ENCODE peak calls at places on chromosomes 1 and 21, in five cellular contexts. Y is prostate gland, U is suprapubic skin, W is H54, Q is uterus. Z is an unnamed sample.

GRCh38 chr1:150066838-150067183 is 765 bp upstream of the VPS45 start:
- DNase-seq in Q (no peak), W (no peak), U (no peak), Y (peak; percentile 42), Z (no peak)

GRCh38 chr1:22723151-22723550 is 12.5 kb downstream of the EPHB2 start:
- DNase-seq in Y (no peak), U (no peak), Q (no peak), W (no peak), Z (no peak)

GRCh38 chr1:156676820-156677615 is at the start of gene NES:
- DNase-seq in Y (no peak), Q (peak; percentile 86), U (no peak), W (peak; percentile 85), Z (peak; percentile 56)

GRCh38 chr1:33986389-33987095 is 122.7 kb downstream of the HMGB4 start:
- DNase-seq in Q (no peak), Y (peak; percentile 31), U (no peak), W (peak; percentile 80), Z (peak; percentile 7)

GRCh38 chr1:155127105-155127671 is 488 bp upstream of the EFNA1 start:
- DNase-seq in Q (peak; percentile 54), Y (peak; percentile 93), W (no peak), U (peak; percentile 83), Z (peak; percentile 57)

GRCh38 chr1:37723390-37724078 is 31.2 kb downstream of the CDCA8 start:
- DNase-seq in U (no peak), Y (no peak), W (no peak), Q (no peak), Z (no peak)

GRCh38 chr1:48817505-48818114 is 40.9 kb upstream of the BEND5 start:
- DNase-seq in Y (peak; percentile 55), U (no peak), W (peak; percentile 19), Q (peak; percentile 17), Z (peak; percentile 31)

GRCh38 chr1:110210604-110211502 is 739 bp downstream of the KCNC4 start:
- DNase-seq in Y (peak; percentile 31), Q (peak; percentile 40), U (peak; percentile 83), W (peak; percentile 65), Z (no peak)

GRCh38 chr1:243325305-243325890 is 69.6 kb downstream of the SDCCAG8 start:
- DNase-seq in Y (peak; percentile 22), U (no peak), W (peak; percentile 8), Q (no peak), Z (peak; percentile 82)

GRCh38 chr1:64769971-64770370 is 25.1 kb downstream of the RAVER2 start:
- DNase-seq in Q (no peak), Y (no peak), W (no peak), U (no peak), Z (no peak)

GRCh38 chr1:88888755-88889154 is 2.6 kb downstream of the GTF2B start:
- DNase-seq in W (no peak), Q (no peak), Y (no peak), U (no peak), Z (no peak)

GRCh38 chr1:14713077-14713476 is 114.6 kb downstream of the KAZN start:
- DNase-seq in W (no peak), Y (no peak), U (no peak), Q (no peak), Z (no peak)

GRCh38 chr21:38048241-38048640 is 132.0 kb upstream of the KCNJ6 start:
- DNase-seq in Q (no peak), U (no peak), Y (peak; percentile 10), W (no peak), Z (no peak)

GRCh38 chr1:226784081-226785049 is 45.3 kb upstream of the ITPKB start:
- DNase-seq in W (no peak), Q (peak; percentile 75), Y (no peak), U (no peak), Z (no peak)

GRCh38 chr1:21586926-21587601 is 77.8 kb downstream of the ALPL start:
- DNase-seq in W (peak; percentile 97), U (no peak), Y (no peak), Q (peak; percentile 56), Z (peak; percentile 91)

GRCh38 chr1:167420510-167420909 is 97.8 kb downstream of the CD247 start:
- DNase-seq in Q (no peak), W (no peak), U (no peak), Y (no peak), Z (no peak)

GRCh38 chr21:38455403-38455802 is 42.9 kb downstream of the ERG start:
- DNase-seq in Q (no peak), W (no peak), U (no peak), Y (no peak), Z (no peak)

GRCh38 chr1:25198731-25199231 is 33.5 kb downstream of the SYF2 start:
- DNase-seq in Y (peak; percentile 88), Q (no peak), W (no peak), U (no peak), Z (no peak)

GRCh38 chr1:202010042-202011015 is at the start of gene ELF3:
- DNase-seq in U (no peak), Q (no peak), Y (peak; percentile 97), W (no peak), Z (no peak)

GRCh38 chr1:65231718-65232330 is 77.5 kb upstream of the DNAJC6 start:
- DNase-seq in W (no peak), Q (no peak), Y (no peak), U (no peak), Z (no peak)

GRCh38 chr21:36171741-36172331 is 15.2 kb downstream of the DOP1B start:
- DNase-seq in W (no peak), Q (no peak), Y (no peak), U (no peak), Z (peak; percentile 47)

GRCh38 chr1:40476924-40477679 is at the start of gene ZFP69:
- DNase-seq in Q (peak; percentile 37), Y (peak; percentile 10), U (peak; percentile 83), W (peak; percentile 93), Z (peak; percentile 51)

GRCh38 chr21:38840456-38841129 is 34.9 kb downstream of the ETS2 start:
- DNase-seq in Q (no peak), W (no peak), U (no peak), Y (no peak), Z (no peak)

GRCh38 chr1:245871881-245872280 is 635.2 kb downstream of the SMYD3 start:
- DNase-seq in U (no peak), Y (no peak), Q (no peak), W (no peak), Z (peak; percentile 99)

GRCh38 chr1:229260297-229260696 is 10.6 kb upstream of the RAB4A start:
- DNase-seq in U (no peak), Y (no peak), Q (no peak), W (no peak), Z (no peak)

GRCh38 chr1:160837558-160838205 is 25.0 kb downstream of the CD244 start:
- DNase-seq in U (no peak), Y (no peak), Q (no peak), W (no peak), Z (no peak)

DNA sequence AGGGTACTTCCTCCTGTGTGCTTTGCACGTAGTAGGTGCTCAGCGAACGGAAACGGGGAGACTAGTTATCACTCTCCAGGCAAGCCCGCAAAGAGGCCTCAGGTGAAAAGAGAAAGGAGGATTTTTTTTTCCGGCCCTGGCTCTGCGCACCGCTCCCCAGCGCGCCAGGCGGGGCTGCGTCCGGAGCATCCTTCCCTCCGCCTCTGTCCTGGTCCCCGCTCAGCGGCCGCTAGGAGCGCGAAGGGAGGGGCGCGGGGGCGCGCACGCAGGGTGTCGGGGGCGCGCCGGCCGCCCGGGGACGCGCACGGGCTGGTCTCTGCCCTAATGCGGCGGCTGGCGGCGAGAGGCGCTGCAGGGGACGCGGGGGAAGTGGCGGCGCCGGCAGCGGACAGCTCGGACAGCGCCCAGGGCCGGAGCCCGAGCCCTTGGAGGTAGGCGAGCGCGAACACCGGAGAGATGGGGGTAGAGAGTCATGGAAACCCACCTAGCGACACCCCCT is 42.3 kb upstream of the NFASC start:
- DNase-seq in Q (peak; percentile 71), W (peak; percentile 87), U (no peak), Y (no peak), Z (no peak)
- TF ChIP-seq POLR2A in Q (peak; percentile 73), W (peak; percentile 67), U (no peak), Y (no peak), Z (no peak)

DNA sequence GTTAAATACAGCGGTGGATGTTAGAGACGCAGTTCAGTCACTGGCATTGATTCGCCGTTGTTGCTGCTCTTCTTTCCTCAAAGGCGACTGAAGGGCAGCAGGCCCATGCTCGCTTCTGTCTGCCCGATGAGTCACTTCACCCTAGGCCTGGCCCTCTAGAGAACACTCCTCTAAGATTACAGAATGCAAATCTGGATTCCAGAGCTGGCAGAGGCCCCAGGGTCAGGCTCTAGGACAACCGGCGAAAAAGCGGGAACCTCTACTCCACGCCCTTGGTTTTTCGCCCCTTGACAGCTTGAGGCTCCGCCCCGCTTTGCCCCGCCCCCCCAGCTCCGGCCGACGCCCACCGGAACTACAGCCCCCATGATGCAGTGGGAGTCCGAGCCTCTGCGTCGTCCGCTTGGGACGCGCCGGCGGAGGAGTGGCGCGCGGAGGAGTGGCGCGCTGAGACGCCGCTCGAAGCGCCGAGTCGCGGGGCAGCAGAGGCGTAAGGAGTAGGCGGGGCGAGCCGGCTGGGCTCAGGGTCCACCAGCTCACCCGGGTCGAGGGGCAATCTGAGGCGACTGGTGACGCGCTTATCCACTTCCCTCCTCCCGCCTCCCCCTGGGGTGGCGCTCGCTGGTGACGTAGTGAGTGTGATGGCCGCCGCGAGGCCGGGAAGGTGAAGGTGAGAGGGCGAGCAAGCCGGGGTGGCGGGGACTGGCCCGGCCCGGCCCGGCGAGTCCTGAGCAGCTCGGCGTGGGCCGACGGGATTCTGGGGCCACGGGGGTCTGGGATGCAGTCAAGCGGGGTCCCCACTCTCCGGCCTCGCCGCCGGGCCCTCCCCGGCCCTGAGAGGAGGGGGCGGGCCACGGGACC is at the start of gene MFN2:
- DNase-seq in W (peak; percentile 94), Y (peak; percentile 90), Q (peak; percentile 97), U (peak; percentile 97), Z (peak; percentile 97)
- TF ChIP-seq POLR2A in W (peak; percentile 39), Y (peak; percentile 57), Q (peak; percentile 54), U (no peak), Z (peak; percentile 66)

GRCh38 chr1:959730-960039 is 629 bp upstream of the NOC2L start:
- DNase-seq in Q (no peak), W (no peak), U (no peak), Y (no peak), Z (no peak)

GRCh38 chr1:956636-957035 is 2.4 kb downstream of the NOC2L start:
- DNase-seq in Q (no peak), U (no peak), W (no peak), Y (no peak), Z (no peak)

GRCh38 chr1:961132-961652 is 808 bp downstream of the KLHL17 start:
- DNase-seq in Q (no peak), Y (no peak), U (no peak), W (no peak), Z (no peak)

GRCh38 chr1:960371-961131 is at the start of gene KLHL17:
- DNase-seq in U (no peak), W (peak; percentile 77), Q (peak; percentile 62), Y (peak; percentile 46), Z (peak; percentile 45)

GRCh38 chr1:958823-959729 is at the start of gene NOC2L:
- DNase-seq in U (peak; percentile 97), Q (peak; percentile 91), Y (peak; percentile 90), W (no peak), Z (peak; percentile 79)
- TF ChIP-seq POLR2A in U (no peak), Q (peak; percentile 47), Y (no peak), W (peak; percentile 48), Z (peak; percentile 57)

DNA sequence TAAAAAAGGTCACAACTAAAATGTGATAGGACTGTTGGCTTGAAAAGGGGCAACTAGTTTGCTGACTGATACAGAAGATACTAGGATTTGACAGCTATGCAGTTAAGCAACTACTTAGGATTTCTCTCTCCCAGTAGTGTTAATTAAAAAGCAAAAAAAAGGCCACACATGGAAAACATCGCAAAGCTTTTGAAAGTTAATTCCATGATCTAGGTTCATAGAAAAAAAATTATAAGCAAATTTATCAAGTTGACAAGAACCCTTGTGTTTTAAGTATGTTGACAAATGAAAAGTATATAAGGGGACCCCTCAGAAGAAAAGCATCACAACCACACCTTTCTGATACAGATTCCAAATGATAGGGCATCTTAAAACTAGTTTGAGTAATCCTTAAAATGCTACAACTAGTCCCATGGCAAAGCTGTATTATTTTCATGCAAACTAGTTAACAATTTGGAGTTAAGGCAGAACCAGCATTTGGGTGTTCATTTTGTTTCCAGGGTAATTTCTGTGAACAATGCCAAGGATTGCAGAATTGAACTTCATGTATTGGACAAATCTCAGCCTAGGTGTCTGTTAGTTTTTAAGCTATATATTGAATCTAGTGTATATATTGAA is 4.1 kb downstream of the PNRC2 start:
- DNase-seq in W (no peak), Y (no peak), U (no peak), Q (no peak), Z (no peak)
- TF ChIP-seq POLR2A in W (no peak), Y (no peak), U (no peak), Q (no peak), Z (no peak)

Z was measured in IMR-90.